ENCODE peak calls at places on chromosomes 16 and 17, in ten cellular contexts. Q, P, D, J, Z, N, G, E, F and K are unnamed samples.

GRCh38 chr16:30805056-30805369 is 18.0 kb upstream of the ZNF629 start:
- DNase-seq in Q (no peak), P (no peak), D (no peak), J (no peak), Z (no peak), N (no peak), G (no peak), E (no peak), F (no peak), K (peak)

GRCh38 chr17:42669705-42670198 is 7.0 kb downstream of the PLEKHH3 start:
- DNase-seq in Q (no peak), P (no peak), D (no peak), J (no peak), Z (no peak), N (no peak), G (no peak), E (no peak), F (no peak), K (no peak)

GRCh38 chr16:19708498-19709205 is 9.4 kb downstream of the KNOP1 start:
- DNase-seq in Q (no peak), P (no peak), D (no peak), J (no peak), Z (peak), N (no peak), G (no peak), E (no peak), F (no peak), K (no peak)

GRCh38 chr17:78459696-78460095 is 81.2 kb downstream of the PGS1 start:
- DNase-seq in Q (no peak), P (no peak), D (no peak), J (no peak), Z (no peak), N (no peak), G (no peak), E (no peak), F (no peak), K (no peak)

GRCh38 chr16:5678371-5678770 is 580.8 kb upstream of the EEF2KMT start:
- DNase-seq in Q (no peak), P (no peak), D (no peak), J (no peak), Z (no peak), N (no peak), G (peak), E (peak), F (no peak), K (no peak)

GRCh38 chr16:87096746-87097145 is 220.4 kb downstream of the C16orf95 start:
- DNase-seq in Q (no peak), P (no peak), D (no peak), J (no peak), Z (no peak), N (no peak), G (no peak), E (no peak), F (no peak), K (no peak)

GRCh38 chr16:75764154-75764768 is 38.0 kb upstream of the CPHXL start:
- DNase-seq in Q (peak), P (peak), D (peak), J (peak), Z (no peak), N (no peak), G (peak), E (peak), F (peak), K (no peak)

GRCh38 chr17:37762669-37763068 is 17.8 kb upstream of the HNF1B start:
- DNase-seq in Q (no peak), P (no peak), D (no peak), J (no peak), Z (no peak), N (no peak), G (no peak), E (no peak), F (no peak), K (no peak)